ENCODE peak calls at places on chromosomes 6 and 20, in seven cellular contexts. One of them, this sample, is unnamed.
A peak's percentile ranks its signal among the peaks of the same experiment; 100 is the strongest.

GRCh38 chr6:35425284-35425683 is 26.9 kb upstream of the FANCE start:
- DNase-seq in T-cell: no peak
- DNase-seq in NCI-H1436: no peak
- DNase-seq in foreskin fibroblast: peak; percentile 91
- DNase-seq in brain microvascular endothelial cell: peak; percentile 91
- DNase-seq in HuH-7.5: no peak
- DNase-seq in hippocampal formation: no peak
- DNase-seq in this sample: peak; percentile 97

GRCh38 chr6:38012573-38012972 is 193.0 kb downstream of the ZFAND3 start:
- DNase-seq in T-cell: no peak
- DNase-seq in NCI-H1436: no peak
- DNase-seq in foreskin fibroblast: peak; percentile 69
- DNase-seq in brain microvascular endothelial cell: peak; percentile 28
- DNase-seq in HuH-7.5: no peak
- DNase-seq in hippocampal formation: no peak
- DNase-seq in this sample: peak; percentile 45

GRCh38 chr20:22686097-22686496 is 101.7 kb upstream of the FOXA2 start:
- DNase-seq in T-cell: no peak
- DNase-seq in NCI-H1436: peak; percentile 49
- DNase-seq in foreskin fibroblast: peak; percentile 53
- DNase-seq in brain microvascular endothelial cell: peak; percentile 72
- DNase-seq in HuH-7.5: peak; percentile 41
- DNase-seq in hippocampal formation: no peak
- DNase-seq in this sample: peak; percentile 56

GRCh38 chr6:11585426-11586016 is 48.0 kb downstream of the TMEM170B start:
- DNase-seq in T-cell: no peak
- DNase-seq in NCI-H1436: peak; percentile 31
- DNase-seq in foreskin fibroblast: peak; percentile 82
- DNase-seq in brain microvascular endothelial cell: peak; percentile 70
- DNase-seq in HuH-7.5: peak; percentile 15
- DNase-seq in hippocampal formation: no peak
- DNase-seq in this sample: peak; percentile 63

GRCh38 chr20:10537850-10538480 is 102.9 kb downstream of the SLX4IP start:
- DNase-seq in T-cell: no peak
- DNase-seq in NCI-H1436: no peak
- DNase-seq in foreskin fibroblast: peak; percentile 87
- DNase-seq in brain microvascular endothelial cell: peak; percentile 74
- DNase-seq in HuH-7.5: no peak
- DNase-seq in hippocampal formation: no peak
- DNase-seq in this sample: peak; percentile 46

GRCh38 chr20:59784365-59785117 is 148.9 kb downstream of the SYCP2 start:
- DNase-seq in T-cell: no peak
- DNase-seq in NCI-H1436: no peak
- DNase-seq in foreskin fibroblast: no peak
- DNase-seq in brain microvascular endothelial cell: no peak
- DNase-seq in HuH-7.5: no peak
- DNase-seq in hippocampal formation: no peak
- DNase-seq in this sample: no peak

GRCh38 chr6:27605401-27606342 is 132.8 kb upstream of the ZNF184 start:
- DNase-seq in T-cell: no peak
- DNase-seq in NCI-H1436: no peak
- DNase-seq in foreskin fibroblast: peak; percentile 79
- DNase-seq in brain microvascular endothelial cell: peak; percentile 92
- DNase-seq in HuH-7.5: no peak
- DNase-seq in hippocampal formation: no peak
- DNase-seq in this sample: peak; percentile 58

GRCh38 chr20:62178316-62179161 is 4.3 kb upstream of the MTG2 start:
- DNase-seq in T-cell: no peak
- DNase-seq in NCI-H1436: no peak
- DNase-seq in foreskin fibroblast: no peak
- DNase-seq in brain microvascular endothelial cell: no peak
- DNase-seq in HuH-7.5: no peak
- DNase-seq in hippocampal formation: no peak
- DNase-seq in this sample: no peak

GRCh38 chr6:169246445-169246844 is 7.2 kb downstream of the THBS2 start:
- DNase-seq in T-cell: no peak
- DNase-seq in NCI-H1436: no peak
- DNase-seq in foreskin fibroblast: no peak
- DNase-seq in brain microvascular endothelial cell: no peak
- DNase-seq in HuH-7.5: no peak
- DNase-seq in hippocampal formation: no peak
- DNase-seq in this sample: no peak

GRCh38 chr20:672975-673604 is 2.5 kb downstream of the SCRT2 start:
- DNase-seq in T-cell: no peak
- DNase-seq in NCI-H1436: no peak
- DNase-seq in foreskin fibroblast: no peak
- DNase-seq in brain microvascular endothelial cell: no peak
- DNase-seq in HuH-7.5: no peak
- DNase-seq in hippocampal formation: no peak
- DNase-seq in this sample: no peak

GRCh38 chr6:131519670-131520436 is 53.2 kb upstream of the ARG1 start:
- DNase-seq in T-cell: peak; percentile 46
- DNase-seq in NCI-H1436: no peak
- DNase-seq in foreskin fibroblast: peak; percentile 64
- DNase-seq in brain microvascular endothelial cell: peak; percentile 40
- DNase-seq in HuH-7.5: peak; percentile 21
- DNase-seq in hippocampal formation: no peak
- DNase-seq in this sample: peak; percentile 50

GRCh38 chr20:53057579-53057978 is 85.4 kb downstream of the TSHZ2 start:
- DNase-seq in T-cell: no peak
- DNase-seq in NCI-H1436: no peak
- DNase-seq in foreskin fibroblast: no peak
- DNase-seq in brain microvascular endothelial cell: no peak
- DNase-seq in HuH-7.5: no peak
- DNase-seq in hippocampal formation: no peak
- DNase-seq in this sample: no peak

GRCh38 chr6:57172136-57173055 is at the start of gene BAG2:
- DNase-seq in T-cell: peak; percentile 88
- DNase-seq in NCI-H1436: peak; percentile 40
- DNase-seq in foreskin fibroblast: peak; percentile 97
- DNase-seq in brain microvascular endothelial cell: peak; percentile 92
- DNase-seq in HuH-7.5: peak; percentile 56
- DNase-seq in hippocampal formation: peak; percentile 77
- DNase-seq in this sample: peak; percentile 88

GRCh38 chr6:26056583-26057350 is 30.5 kb upstream of the HFE start:
- DNase-seq in T-cell: peak; percentile 7
- DNase-seq in NCI-H1436: no peak
- DNase-seq in foreskin fibroblast: peak; percentile 46
- DNase-seq in brain microvascular endothelial cell: no peak
- DNase-seq in HuH-7.5: no peak
- DNase-seq in hippocampal formation: peak; percentile 40
- DNase-seq in this sample: peak; percentile 24

GRCh38 chr20:38209736-38210405 is 44.8 kb upstream of the TGM2 start:
- DNase-seq in T-cell: no peak
- DNase-seq in NCI-H1436: no peak
- DNase-seq in foreskin fibroblast: peak; percentile 64
- DNase-seq in brain microvascular endothelial cell: no peak
- DNase-seq in HuH-7.5: no peak
- DNase-seq in hippocampal formation: no peak
- DNase-seq in this sample: no peak

GRCh38 chr20:50019466-50020256 is 36.9 kb downstream of the SNAI1 start:
- DNase-seq in T-cell: no peak
- DNase-seq in NCI-H1436: no peak
- DNase-seq in foreskin fibroblast: no peak
- DNase-seq in brain microvascular endothelial cell: no peak
- DNase-seq in HuH-7.5: no peak
- DNase-seq in hippocampal formation: peak; percentile 11
- DNase-seq in this sample: no peak

GRCh38 chr20:21503345-21503744 is 10.5 kb downstream of the NKX2-2 start:
- DNase-seq in T-cell: no peak
- DNase-seq in NCI-H1436: no peak
- DNase-seq in foreskin fibroblast: no peak
- DNase-seq in brain microvascular endothelial cell: peak; percentile 51
- DNase-seq in HuH-7.5: no peak
- DNase-seq in hippocampal formation: peak; percentile 24
- DNase-seq in this sample: peak; percentile 36

GRCh38 chr6:102631921-102632320 is 1238.4 kb downstream of the GRIK2 start:
- DNase-seq in T-cell: no peak
- DNase-seq in NCI-H1436: no peak
- DNase-seq in foreskin fibroblast: no peak
- DNase-seq in brain microvascular endothelial cell: no peak
- DNase-seq in HuH-7.5: no peak
- DNase-seq in hippocampal formation: no peak
- DNase-seq in this sample: no peak

GRCh38 chr6:160331753-160332152 is 16.4 kb upstream of the SLC22A3 start:
- DNase-seq in T-cell: no peak
- DNase-seq in NCI-H1436: no peak
- DNase-seq in foreskin fibroblast: no peak
- DNase-seq in brain microvascular endothelial cell: no peak
- DNase-seq in HuH-7.5: no peak
- DNase-seq in hippocampal formation: no peak
- DNase-seq in this sample: no peak

GRCh38 chr6:113969888-113970807 is 800 bp downstream of the HDAC2 start:
- DNase-seq in T-cell: peak; percentile 26
- DNase-seq in NCI-H1436: peak; percentile 56
- DNase-seq in foreskin fibroblast: peak; percentile 69
- DNase-seq in brain microvascular endothelial cell: no peak
- DNase-seq in HuH-7.5: no peak
- DNase-seq in hippocampal formation: peak; percentile 16
- DNase-seq in this sample: peak; percentile 29

GRCh38 chr20:34023937-34024732 is 30.4 kb downstream of the RALY start:
- DNase-seq in T-cell: no peak
- DNase-seq in NCI-H1436: no peak
- DNase-seq in foreskin fibroblast: no peak
- DNase-seq in brain microvascular endothelial cell: no peak
- DNase-seq in HuH-7.5: no peak
- DNase-seq in hippocampal formation: no peak
- DNase-seq in this sample: no peak

GRCh38 chr20:1802385-1803215 is 92.6 kb upstream of the SIRPA start:
- DNase-seq in T-cell: no peak
- DNase-seq in NCI-H1436: peak; percentile 11
- DNase-seq in foreskin fibroblast: peak; percentile 85
- DNase-seq in brain microvascular endothelial cell: peak; percentile 32
- DNase-seq in HuH-7.5: peak; percentile 82
- DNase-seq in hippocampal formation: peak; percentile 82
- DNase-seq in this sample: peak; percentile 71

GRCh38 chr20:33209789-33210188 is 7.4 kb upstream of the BPIFA3 start:
- DNase-seq in T-cell: peak; percentile 14
- DNase-seq in NCI-H1436: no peak
- DNase-seq in foreskin fibroblast: peak; percentile 75
- DNase-seq in brain microvascular endothelial cell: peak; percentile 11
- DNase-seq in HuH-7.5: peak; percentile 68
- DNase-seq in hippocampal formation: peak; percentile 12
- DNase-seq in this sample: peak; percentile 40

GRCh38 chr20:50267041-50267865 is 76.6 kb downstream of the CEBPB start:
- DNase-seq in T-cell: no peak
- DNase-seq in NCI-H1436: no peak
- DNase-seq in foreskin fibroblast: peak; percentile 87
- DNase-seq in brain microvascular endothelial cell: no peak
- DNase-seq in HuH-7.5: no peak
- DNase-seq in hippocampal formation: no peak
- DNase-seq in this sample: peak; percentile 89

GRCh38 chr6:156886409-156886808 is 109.2 kb downstream of the ARID1B start:
- DNase-seq in T-cell: no peak
- DNase-seq in NCI-H1436: no peak
- DNase-seq in foreskin fibroblast: no peak
- DNase-seq in brain microvascular endothelial cell: peak; percentile 35
- DNase-seq in HuH-7.5: no peak
- DNase-seq in hippocampal formation: no peak
- DNase-seq in this sample: no peak

GRCh38 chr6:139390447-139390846 is 16.0 kb upstream of the CITED2 start:
- DNase-seq in T-cell: no peak
- DNase-seq in NCI-H1436: no peak
- DNase-seq in foreskin fibroblast: no peak
- DNase-seq in brain microvascular endothelial cell: no peak
- DNase-seq in HuH-7.5: no peak
- DNase-seq in hippocampal formation: no peak
- DNase-seq in this sample: no peak

GRCh38 chr20:33871362-33871761 is 60.2 kb downstream of the CHMP4B start:
- DNase-seq in T-cell: no peak
- DNase-seq in NCI-H1436: no peak
- DNase-seq in foreskin fibroblast: peak; percentile 42
- DNase-seq in brain microvascular endothelial cell: no peak
- DNase-seq in HuH-7.5: no peak
- DNase-seq in hippocampal formation: no peak
- DNase-seq in this sample: peak; percentile 16

GRCh38 chr6:170402318-170403040 is 95.9 kb downstream of the FAM120B start:
- DNase-seq in T-cell: no peak
- DNase-seq in NCI-H1436: no peak
- DNase-seq in foreskin fibroblast: peak; percentile 38
- DNase-seq in brain microvascular endothelial cell: no peak
- DNase-seq in HuH-7.5: no peak
- DNase-seq in hippocampal formation: no peak
- DNase-seq in this sample: peak; percentile 6

GRCh38 chr6:12440981-12441380 is 150.8 kb downstream of the EDN1 start:
- DNase-seq in T-cell: no peak
- DNase-seq in NCI-H1436: no peak
- DNase-seq in foreskin fibroblast: peak; percentile 51
- DNase-seq in brain microvascular endothelial cell: no peak
- DNase-seq in HuH-7.5: no peak
- DNase-seq in hippocampal formation: no peak
- DNase-seq in this sample: no peak

GRCh38 chr6:19873031-19873430 is 35.9 kb downstream of the ID4 start:
- DNase-seq in T-cell: no peak
- DNase-seq in NCI-H1436: no peak
- DNase-seq in foreskin fibroblast: no peak
- DNase-seq in brain microvascular endothelial cell: no peak
- DNase-seq in HuH-7.5: no peak
- DNase-seq in hippocampal formation: no peak
- DNase-seq in this sample: no peak